ENCODE peak calls at places on chromosomes 12 and 14, in ten cellular contexts. I is HFFc6; G is GM23338; U is astrocyte of the spinal cord; D is mucosa of descending colon; Z is cardiac muscle cell; R is CD4-positive, alpha-beta T cell; W is heart left ventricle; A is body of pancreas; H is fibroblast of the aortic adventitia. K is an unnamed sample.

GRCh38 chr14:77593501-77593911 is 22.9 kb downstream of the SPTLC2 start:
- DNase-seq in I (peak; percentile 35), G (no peak), U (peak; percentile 45), D (no peak), Z (peak; percentile 49), R (no peak), W (no peak), A (no peak), H (no peak), K (peak; percentile 48)

GRCh38 chr12:53595212-53595611 is 31.0 kb downstream of the ATF7 start:
- DNase-seq in I (no peak), G (no peak), U (no peak), D (no peak), Z (no peak), R (no peak), W (no peak), A (no peak), H (no peak), K (no peak)

GRCh38 chr12:109710747-109711595 is 2.7 kb upstream of the FAM222A start:
- DNase-seq in I (peak; percentile 75), G (no peak), U (no peak), D (no peak), Z (peak; percentile 13), R (no peak), W (no peak), A (no peak), H (peak; percentile 25), K (no peak)

GRCh38 chr14:26730929-26731618 is 133.2 kb upstream of the NOVA1 start:
- DNase-seq in I (no peak), G (peak; percentile 80), U (no peak), D (peak; percentile 28), Z (peak; percentile 53), R (no peak), W (no peak), A (no peak), H (peak; percentile 35), K (no peak)

GRCh38 chr12:98743362-98743953 is 98.4 kb downstream of the APAF1 start:
- DNase-seq in I (no peak), G (peak; percentile 73), U (no peak), D (peak; percentile 30), Z (no peak), R (no peak), W (no peak), A (peak; percentile 25), H (no peak), K (peak; percentile 47)

GRCh38 chr12:82440885-82441284 is 82.6 kb downstream of the METTL25 start:
- DNase-seq in I (no peak), G (no peak), U (no peak), D (no peak), Z (no peak), R (no peak), W (no peak), A (no peak), H (no peak), K (no peak)

GRCh38 chr14:52351561-52352491 is 37.7 kb downstream of the PTGER2 start:
- DNase-seq in I (peak; percentile 73), G (no peak), U (peak; percentile 49), D (peak; percentile 37), Z (peak; percentile 87), R (no peak), W (no peak), A (no peak), H (peak; percentile 89), K (no peak)

GRCh38 chr14:75995372-75996041 is 9.9 kb downstream of the IFT43 start:
- DNase-seq in I (peak; percentile 48), G (no peak), U (no peak), D (no peak), Z (peak; percentile 89), R (no peak), W (peak; percentile 84), A (no peak), H (peak; percentile 84), K (no peak)

GRCh38 chr12:123808167-123808566 is 46.1 kb downstream of the DNAH10 start:
- DNase-seq in I (no peak), G (peak; percentile 51), U (no peak), D (peak; percentile 15), Z (peak; percentile 22), R (no peak), W (no peak), A (no peak), H (no peak), K (no peak)

GRCh38 chr12:49974231-49974675 is 1.5 kb downstream of the AQP6 start:
- DNase-seq in I (peak; percentile 31), G (peak; percentile 58), U (peak; percentile 61), D (peak; percentile 59), Z (peak; percentile 82), R (no peak), W (peak; percentile 70), A (peak; percentile 63), H (peak; percentile 73), K (no peak)

GRCh38 chr12:106919910-106920544 is 35.7 kb upstream of the TMEM263 start:
- DNase-seq in I (peak; percentile 50), G (peak; percentile 73), U (peak; percentile 65), D (peak; percentile 53), Z (peak; percentile 74), R (no peak), W (no peak), A (no peak), H (peak; percentile 77), K (no peak)

GRCh38 chr14:64979336-64980074 is 7.2 kb upstream of the FNTB start:
- DNase-seq in I (peak; percentile 29), G (peak; percentile 28), U (peak; percentile 60), D (no peak), Z (no peak), R (no peak), W (no peak), A (no peak), H (peak; percentile 54), K (no peak)

GRCh38 chr14:64255756-64256155 is 38.4 kb downstream of the ESR2 start:
- DNase-seq in I (no peak), G (no peak), U (no peak), D (no peak), Z (no peak), R (no peak), W (no peak), A (no peak), H (no peak), K (no peak)

GRCh38 chr12:68559984-68560822 is 50.5 kb upstream of the RAP1B start:
- DNase-seq in I (no peak), G (peak; percentile 13), U (no peak), D (peak; percentile 20), Z (peak; percentile 25), R (no peak), W (peak; percentile 40), A (no peak), H (peak; percentile 49), K (no peak)

GRCh38 chr14:79584679-79585078 is 626.6 kb downstream of the DIO2 start:
- DNase-seq in I (peak; percentile 85), G (no peak), U (peak; percentile 94), D (no peak), Z (peak; percentile 70), R (no peak), W (no peak), A (no peak), H (peak; percentile 73), K (no peak)

GRCh38 chr12:117686210-117686609 is 282.6 kb downstream of the KSR2 start:
- DNase-seq in I (no peak), G (no peak), U (no peak), D (no peak), Z (no peak), R (no peak), W (no peak), A (no peak), H (no peak), K (no peak)
- TF ChIP-seq CTCF in I (no peak), G (no peak), U (no peak), D (no peak), Z (no peak), R (no peak), W (no peak), A (no peak), H (no peak), K (no peak)

GRCh38 chr14:103727313-103728000 is 11.8 kb downstream of the ZFYVE21 start:
- DNase-seq in I (no peak), G (peak; percentile 85), U (no peak), D (peak; percentile 66), Z (no peak), R (no peak), W (no peak), A (no peak), H (no peak), K (no peak)
- TF ChIP-seq CTCF in I (no peak), G (peak; percentile 64), U (no peak), D (no peak), Z (no peak), R (no peak), W (no peak), A (peak; percentile 17), H (no peak), K (no peak)

GRCh38 chr12:111155020-111155419 is 213.9 kb downstream of the PHETA1 start:
- DNase-seq in I (no peak), G (no peak), U (no peak), D (no peak), Z (no peak), R (no peak), W (no peak), A (no peak), H (no peak), K (no peak)

GRCh38 chr12:111155521-111155920 is 213.4 kb downstream of the PHETA1 start:
- DNase-seq in I (no peak), G (no peak), U (no peak), D (no peak), Z (no peak), R (no peak), W (no peak), A (no peak), H (no peak), K (no peak)

GRCh38 chr12:111154180-111154579 is 214.7 kb downstream of the PHETA1 start:
- DNase-seq in I (no peak), G (peak; percentile 60), U (no peak), D (no peak), Z (no peak), R (no peak), W (no peak), A (no peak), H (no peak), K (no peak)

GRCh38 chr12:111157486-111157885 is 211.4 kb downstream of the PHETA1 start:
- DNase-seq in I (no peak), G (no peak), U (no peak), D (no peak), Z (no peak), R (no peak), W (no peak), A (no peak), H (no peak), K (no peak)

DNA sequence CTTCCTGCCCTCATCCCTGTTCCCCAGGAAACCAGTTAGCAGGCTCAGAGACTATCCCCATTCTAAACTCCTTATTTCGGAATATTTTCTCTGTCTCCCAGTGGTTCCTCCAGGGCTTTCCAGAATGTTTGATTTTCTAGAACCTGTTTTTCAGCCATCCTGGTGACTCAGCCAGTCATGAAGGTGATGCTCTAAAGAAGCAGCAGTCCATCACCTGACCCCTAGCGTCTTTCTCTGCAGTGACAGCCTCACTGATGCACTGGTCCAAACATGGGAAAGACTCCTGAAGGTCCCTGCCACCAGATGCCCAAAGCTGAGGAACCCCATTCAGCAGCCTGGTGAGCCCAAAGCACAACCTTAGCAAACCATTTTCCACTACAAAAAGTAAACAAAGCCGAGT is 212.6 kb downstream of the PHETA1 start:
- DNase-seq in I (no peak), G (no peak), U (no peak), D (no peak), Z (no peak), R (no peak), W (no peak), A (no peak), H (no peak), K (no peak)
- TF ChIP-seq CTCF in I (no peak), G (no peak), U (no peak), D (no peak), Z (no peak), R (no peak), W (no peak), A (no peak), H (no peak), K (no peak)

GRCh38 chr12:20248646-20249045 is 119.7 kb upstream of the PDE3A start:
- DNase-seq in I (no peak), G (peak; percentile 21), U (no peak), D (peak; percentile 7), Z (no peak), R (no peak), W (no peak), A (no peak), H (no peak), K (no peak)
- TF ChIP-seq CTCF in I (no peak), G (peak; percentile 53), U (no peak), D (no peak), Z (no peak), R (no peak), W (no peak), A (no peak), H (no peak), K (no peak)